ENCODE peak calls at places on chromosomes 13 and 19, in ten cellular contexts. E is mucosa of gallbladder; G is activated gamma-delta T cell treated with Interleukin-2 at 50 U/mL for 16 hours; X is hypothalamus; W is stimulated activated CD4-positive, alpha-beta T cell treated with anti-CD3 and anti-CD28 coated beads, Interleukin-15, amount 100 ng/mL, for 48 hours; U is GM23248; M is activated CD8-positive, alpha-beta memory T cell treated with anti-CD3 and anti-CD28 coated beads for 4 hours; L is fibroblast of the conjunctiva; D is activated T-cell treated with anti-CD3 and anti-CD28 coated beads, Interleukin-2, amount 50 U/mL, for 72 hours; J is GM03348. N is an unnamed sample.

GRCh38 chr13:45434556-45435371 is 16.6 kb upstream of the SLC25A30 start:
- DNase-seq in E (no peak), G (no peak), X (no peak), W (no peak), U (no peak), M (no peak), L (no peak), D (no peak), J (no peak), N (no peak)

GRCh38 chr13:36369268-36370107 is 23.3 kb upstream of the SPART start:
- DNase-seq in E (no peak), G (no peak), X (no peak), W (no peak), U (no peak), M (no peak), L (no peak), D (no peak), J (peak), N (no peak)

GRCh38 chr13:51112771-51113170 is 1.7 kb upstream of the C13orf42 start:
- DNase-seq in E (no peak), G (no peak), X (no peak), W (no peak), U (no peak), M (no peak), L (no peak), D (no peak), J (no peak), N (no peak)

GRCh38 chr19:43738780-43739211 is 16.0 kb downstream of the SMG9 start:
- DNase-seq in E (peak), G (no peak), X (no peak), W (no peak), U (peak), M (no peak), L (no peak), D (no peak), J (no peak), N (no peak)

GRCh38 chr13:102688306-102688973 is 6.4 kb downstream of the METTL21C start:
- DNase-seq in E (no peak), G (no peak), X (no peak), W (no peak), U (no peak), M (no peak), L (no peak), D (no peak), J (no peak), N (no peak)

GRCh38 chr13:96011291-96011875 is 41.8 kb downstream of the UGGT2 start:
- DNase-seq in E (no peak), G (no peak), X (no peak), W (no peak), U (peak), M (no peak), L (peak), D (no peak), J (peak), N (no peak)

GRCh38 chr19:44592451-44592890 is 20.9 kb upstream of the IGSF23 start:
- DNase-seq in E (peak), G (no peak), X (no peak), W (no peak), U (no peak), M (no peak), L (no peak), D (no peak), J (no peak), N (no peak)

GRCh38 chr13:94550030-94550738 is 45.8 kb downstream of the TGDS start:
- DNase-seq in E (peak), G (no peak), X (no peak), W (no peak), U (peak), M (no peak), L (peak), D (no peak), J (no peak), N (no peak)

GRCh38 chr19:46413262-46414031 is at the start of gene CCDC8:
- DNase-seq in E (peak), G (no peak), X (peak), W (no peak), U (peak), M (no peak), L (peak), D (no peak), J (peak), N (no peak)

GRCh38 chr13:19606152-19606551 is 27.3 kb upstream of the MPHOSPH8 start:
- DNase-seq in E (no peak), G (no peak), X (peak), W (no peak), U (peak), M (no peak), L (no peak), D (no peak), J (no peak), N (no peak)

GRCh38 chr19:1599460-1599846 is 5.8 kb downstream of the UQCR11 start:
- DNase-seq in E (no peak), G (no peak), X (no peak), W (no peak), U (no peak), M (no peak), L (no peak), D (no peak), J (no peak), N (no peak)

GRCh38 chr13:74251778-74252519 is 117.7 kb upstream of the KLF12 start:
- DNase-seq in E (no peak), G (peak), X (no peak), W (no peak), U (peak), M (no peak), L (peak), D (no peak), J (peak), N (no peak)

GRCh38 chr19:39752390-39752789 is 14.6 kb upstream of the CLC start:
- DNase-seq in E (no peak), G (no peak), X (no peak), W (no peak), U (no peak), M (no peak), L (no peak), D (peak), J (no peak), N (no peak)

GRCh38 chr19:3161453-3161852 is 17.1 kb upstream of the S1PR4 start:
- DNase-seq in E (no peak), G (no peak), X (no peak), W (no peak), U (peak), M (no peak), L (no peak), D (no peak), J (no peak), N (no peak)

GRCh38 chr13:107743983-107744382 is 471.4 kb downstream of the LIG4 start:
- DNase-seq in E (no peak), G (no peak), X (no peak), W (no peak), U (peak), M (no peak), L (no peak), D (no peak), J (no peak), N (no peak)

GRCh38 chr13:23695711-23696512 is 125.7 kb downstream of the TNFRSF19 start:
- DNase-seq in E (peak), G (peak), X (no peak), W (no peak), U (no peak), M (peak), L (no peak), D (peak), J (no peak), N (no peak)

GRCh38 chr13:72986197-72986596 is 72.6 kb upstream of the KLF5 start:
- DNase-seq in E (no peak), G (no peak), X (no peak), W (no peak), U (no peak), M (no peak), L (no peak), D (no peak), J (no peak), N (no peak)

GRCh38 chr19:15015946-15016542 is 33.2 kb upstream of the CASP14 start:
- DNase-seq in E (no peak), G (no peak), X (no peak), W (no peak), U (peak), M (no peak), L (no peak), D (no peak), J (peak), N (no peak)

GRCh38 chr13:114268344-114269280 is 12.8 kb upstream of the UPF3A start:
- DNase-seq in E (no peak), G (no peak), X (no peak), W (no peak), U (no peak), M (no peak), L (no peak), D (no peak), J (no peak), N (peak)

GRCh38 chr13:35961002-35961401 is 170.2 kb downstream of the DCLK1 start:
- DNase-seq in E (no peak), G (no peak), X (no peak), W (no peak), U (peak), M (no peak), L (no peak), D (no peak), J (no peak), N (no peak)

GRCh38 chr19:4233282-4233853 is 4.0 kb downstream of the EBI3 start:
- DNase-seq in E (peak), G (peak), X (peak), W (peak), U (peak), M (peak), L (no peak), D (peak), J (no peak), N (peak)

GRCh38 chr19:53936035-53936434 is 26.7 kb upstream of the CACNG8 start:
- DNase-seq in E (no peak), G (no peak), X (no peak), W (no peak), U (no peak), M (no peak), L (no peak), D (no peak), J (no peak), N (no peak)

GRCh38 chr19:1045247-1045603 is 5.3 kb downstream of the ABCA7 start:
- DNase-seq in E (no peak), G (peak), X (no peak), W (peak), U (peak), M (no peak), L (no peak), D (peak), J (no peak), N (peak)

GRCh38 chr19:41922585-41922984 is 5.7 kb downstream of the ERFL start:
- DNase-seq in E (no peak), G (no peak), X (no peak), W (no peak), U (no peak), M (no peak), L (no peak), D (no peak), J (no peak), N (no peak)

GRCh38 chr13:75378301-75378700 is 103.7 kb downstream of the TBC1D4 start:
- DNase-seq in E (no peak), G (no peak), X (no peak), W (no peak), U (no peak), M (no peak), L (no peak), D (no peak), J (no peak), N (no peak)

GRCh38 chr13:24454100-24454499 is 58.5 kb downstream of the PARP4 start:
- DNase-seq in E (no peak), G (no peak), X (no peak), W (no peak), U (no peak), M (no peak), L (no peak), D (no peak), J (no peak), N (no peak)

GRCh38 chr19:12550951-12551832 is at the start of gene ZNF564:
- DNase-seq in E (peak), G (peak), X (peak), W (peak), U (peak), M (peak), L (peak), D (peak), J (peak), N (peak)

GRCh38 chr13:100454876-100455275 is 133.7 kb downstream of the GGACT start:
- DNase-seq in E (no peak), G (no peak), X (no peak), W (no peak), U (peak), M (no peak), L (no peak), D (no peak), J (no peak), N (no peak)

GRCh38 chr13:75395056-75395455 is 86.9 kb downstream of the TBC1D4 start:
- DNase-seq in E (no peak), G (no peak), X (no peak), W (no peak), U (no peak), M (no peak), L (no peak), D (no peak), J (no peak), N (no peak)

GRCh38 chr19:42023121-42023942 is 29.3 kb upstream of the ATP1A3 start:
- DNase-seq in E (no peak), G (no peak), X (peak), W (no peak), U (peak), M (no peak), L (no peak), D (peak), J (peak), N (peak)

GRCh38 chr19:50658438-50659317 is 9.4 kb downstream of the C19orf81 start:
- DNase-seq in E (peak), G (peak), X (peak), W (peak), U (peak), M (peak), L (no peak), D (peak), J (peak), N (no peak)

N was measured in NAMALWA.